ENCODE peak calls at places on chromosomes 5 and 9, in five cellular contexts. E is esophagus squamous epithelium, M is H9, J is tibial artery, U is left lung. Q is an unnamed sample.

GRCh38 chr9:91803970-91804752 is 145.9 kb downstream of the ROR2 start:
- DNase-seq in E (no peak), M (no peak), J (no peak), U (no peak), Q (no peak)

GRCh38 chr5:73301208-73302088 is 128.5 kb downstream of the TMEM174 start:
- DNase-seq in E (no peak), M (no peak), J (no peak), U (no peak), Q (no peak)

GRCh38 chr5:160463775-160464465 is 42.3 kb downstream of the PTTG1 start:
- DNase-seq in E (no peak), M (no peak), J (no peak), U (no peak), Q (no peak)

GRCh38 chr5:78562001-78562400 is 86.6 kb downstream of the LHFPL2 start:
- DNase-seq in E (no peak), M (peak; percentile 10), J (no peak), U (no peak), Q (no peak)

GRCh38 chr5:1725641-1726468 is 73.8 kb downstream of the MRPL36 start:
- DNase-seq in E (no peak), M (peak; percentile 54), J (peak; percentile 47), U (peak; percentile 28), Q (no peak)

GRCh38 chr9:122228191-122228905 is 409 bp downstream of the LHX6 start:
- DNase-seq in E (no peak), M (no peak), J (no peak), U (no peak), Q (no peak)

GRCh38 chr9:3662671-3663070 is 136.9 kb upstream of the RFX3 start:
- DNase-seq in E (no peak), M (no peak), J (no peak), U (no peak), Q (no peak)

GRCh38 chr5:6819521-6819920 is 106.3 kb downstream of the TENT4A start:
- DNase-seq in E (no peak), M (no peak), J (no peak), U (no peak), Q (no peak)

GRCh38 chr5:148922606-148923005 is 96.2 kb downstream of the ADRB2 start:
- DNase-seq in E (no peak), M (no peak), J (no peak), U (no peak), Q (no peak)

GRCh38 chr5:52685621-52686370 is 101.9 kb upstream of the ITGA1 start:
- DNase-seq in E (no peak), M (no peak), J (no peak), U (no peak), Q (no peak)

GRCh38 chr5:135466178-135467050 is 14.3 kb upstream of the TIFAB start:
- DNase-seq in E (no peak), M (peak; percentile 86), J (peak; percentile 81), U (peak; percentile 77), Q (peak; percentile 45)

GRCh38 chr5:135238622-135239460 is 160.2 kb downstream of the MACROH2A1 start:
- DNase-seq in E (no peak), M (peak; percentile 23), J (peak; percentile 39), U (no peak), Q (peak; percentile 37)

GRCh38 chr5:139664273-139664693 is 16.1 kb downstream of the CXXC5 start:
- DNase-seq in E (no peak), M (no peak), J (peak; percentile 83), U (peak; percentile 90), Q (no peak)

GRCh38 chr9:99222416-99223280 is 566 bp downstream of the SEC61B start:
- DNase-seq in E (no peak), M (no peak), J (no peak), U (no peak), Q (no peak)

GRCh38 chr5:140823475-140823874 is 2.1 kb downstream of the PCDHA5 start:
- DNase-seq in E (no peak), M (no peak), J (no peak), U (no peak), Q (no peak)

GRCh38 chr9:34612788-34613390 is 992 bp upstream of the RPP25L start:
- DNase-seq in E (no peak), M (peak; percentile 86), J (peak; percentile 85), U (peak; percentile 80), Q (peak; percentile 73)

GRCh38 chr5:96322865-96323264 is 110.2 kb downstream of the PCSK1 start:
- DNase-seq in E (no peak), M (no peak), J (no peak), U (no peak), Q (no peak)

GRCh38 chr5:16721151-16722102 is 104.6 kb upstream of the RETREG1 start:
- DNase-seq in E (no peak), M (no peak), J (no peak), U (no peak), Q (no peak)

GRCh38 chr5:151742870-151743294 is 15.5 kb downstream of the ATOX1 start:
- DNase-seq in E (no peak), M (peak; percentile 67), J (no peak), U (no peak), Q (no peak)

GRCh38 chr5:16669776-16670175 is 53.0 kb upstream of the RETREG1 start:
- DNase-seq in E (no peak), M (no peak), J (no peak), U (no peak), Q (no peak)

GRCh38 chr5:6393596-6394194 is 15.3 kb upstream of the MED10 start:
- DNase-seq in E (no peak), M (no peak), J (no peak), U (no peak), Q (no peak)

GRCh38 chr5:79850316-79850822 is 140.7 kb downstream of the MTX3 start:
- DNase-seq in E (no peak), M (no peak), J (no peak), U (no peak), Q (no peak)

GRCh38 chr5:180138976-180139730 is 67.6 kb upstream of the RNF130 start:
- DNase-seq in E (no peak), M (no peak), J (no peak), U (no peak), Q (peak; percentile 1)

GRCh38 chr5:32612134-32612888 is 27.0 kb downstream of the SUB1 start:
- DNase-seq in E (no peak), M (no peak), J (no peak), U (peak; percentile 36), Q (no peak)

GRCh38 chr5:22678886-22679285 is 174.3 kb downstream of the CDH12 start:
- DNase-seq in E (no peak), M (no peak), J (no peak), U (no peak), Q (no peak)

GRCh38 chr9:132129535-132129934 is 32.3 kb upstream of the NTNG2 start:
- DNase-seq in E (no peak), M (no peak), J (no peak), U (no peak), Q (no peak)

GRCh38 chr5:98568336-98568735 is 205.1 kb upstream of the RGMB start:
- DNase-seq in E (no peak), M (no peak), J (no peak), U (no peak), Q (no peak)

GRCh38 chr5:148843510-148844318 is 17.3 kb downstream of the ADRB2 start:
- DNase-seq in E (no peak), M (no peak), J (no peak), U (no peak), Q (no peak)

GRCh38 chr9:88218721-88219120 is 80.4 kb upstream of the SPATA31C2 start:
- DNase-seq in E (no peak), M (no peak), J (no peak), U (no peak), Q (no peak)
- H3K27ac ChIP-seq in E (no peak overlapping the region), M (no peak overlapping the region), J (no peak overlapping the region), U (no peak overlapping the region), Q (no peak overlapping the region)

GRCh38 chr9:136197930-136198604 is 6.9 kb downstream of the LHX3 start:
- DNase-seq in E (no peak), M (no peak), J (no peak), U (no peak), Q (no peak)

GRCh38 chr9:136199391-136200288 is 5.3 kb downstream of the LHX3 start:
- DNase-seq in E (no peak), M (no peak), J (no peak), U (no peak), Q (no peak)

GRCh38 chr9:136197372-136197875 is 7.5 kb downstream of the LHX3 start:
- DNase-seq in E (no peak), M (no peak), J (no peak), U (no peak), Q (no peak)

GRCh38 chr9:136200424-136200823 is 4.5 kb downstream of the LHX3 start:
- DNase-seq in E (no peak), M (no peak), J (no peak), U (no peak), Q (no peak)

DNA sequence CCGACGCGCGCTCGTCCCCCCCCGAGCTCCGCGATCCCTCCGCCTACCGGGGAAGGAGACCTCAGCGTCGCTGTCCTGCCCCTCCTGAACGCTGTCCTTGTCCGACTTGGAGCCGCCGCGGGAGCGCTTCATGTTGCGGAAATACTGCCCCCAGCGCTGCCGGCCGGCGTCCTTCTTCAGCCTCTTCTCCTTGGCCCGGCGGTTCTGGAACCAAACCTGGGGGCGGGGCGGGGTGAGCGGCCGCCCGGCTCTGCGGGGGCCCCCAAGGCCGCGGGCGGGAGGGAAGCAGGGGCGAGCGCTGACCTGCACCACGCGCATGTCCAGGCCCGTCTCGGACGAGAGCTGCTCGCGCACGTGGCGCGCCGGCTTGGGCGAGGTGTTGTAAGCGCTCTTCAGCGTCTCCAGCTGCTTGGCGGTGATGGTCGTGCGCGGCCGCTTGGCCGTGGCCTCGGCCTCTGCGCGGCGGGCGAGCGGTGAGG is 6.3 kb downstream of the LHX3 start:
- DNase-seq in E (no peak), M (no peak), J (no peak), U (no peak), Q (no peak)
- H3K27me3 ChIP-seq in E (peaks cover 65% of the 10 kb centered on the region), M (peaks cover 88% of the 10 kb centered on the region), J (no peaks in the 10 kb centered on the region), U (peaks cover 96% of the 10 kb centered on the region), Q (peaks cover 20% of the 10 kb centered on the region)

DNA sequence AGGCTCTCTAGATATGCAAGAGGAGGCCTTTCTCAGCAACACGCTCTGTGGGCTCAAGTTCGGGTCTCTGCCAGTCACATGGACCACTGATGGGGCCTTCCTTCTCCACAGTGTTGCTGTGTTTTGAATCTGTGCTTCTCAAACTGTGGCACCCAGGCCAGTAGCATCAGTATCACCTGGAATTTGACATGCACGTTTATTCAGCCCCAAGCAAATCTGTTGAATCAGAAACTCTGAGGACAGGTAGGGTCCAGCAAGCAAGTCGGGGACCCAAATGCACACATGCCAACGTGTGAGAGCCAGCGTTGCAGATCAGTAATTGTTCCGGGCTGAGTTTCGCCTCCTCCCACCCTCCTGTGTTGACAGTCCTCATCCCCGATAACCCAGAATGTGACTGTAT is 502.6 kb downstream of the IRX1 start:
- DNase-seq in E (no peak), M (no peak), J (no peak), U (no peak), Q (no peak)
- H3K4me1 ChIP-seq in E (no peaks in the 10 kb centered on the region), M (no peaks in the 10 kb centered on the region), J (no peaks in the 10 kb centered on the region), U (no peaks in the 10 kb centered on the region), Q (no peaks in the 10 kb centered on the region)

GRCh38 chr9:110555971-110556370 is 23.6 kb downstream of the SVEP1 start:
- DNase-seq in E (no peak), M (no peak), J (peak; percentile 76), U (no peak), Q (peak; percentile 46)

GRCh38 chr9:110559869-110560268 is 19.7 kb downstream of the SVEP1 start:
- DNase-seq in E (no peak), M (no peak), J (no peak), U (no peak), Q (no peak)

DNA sequence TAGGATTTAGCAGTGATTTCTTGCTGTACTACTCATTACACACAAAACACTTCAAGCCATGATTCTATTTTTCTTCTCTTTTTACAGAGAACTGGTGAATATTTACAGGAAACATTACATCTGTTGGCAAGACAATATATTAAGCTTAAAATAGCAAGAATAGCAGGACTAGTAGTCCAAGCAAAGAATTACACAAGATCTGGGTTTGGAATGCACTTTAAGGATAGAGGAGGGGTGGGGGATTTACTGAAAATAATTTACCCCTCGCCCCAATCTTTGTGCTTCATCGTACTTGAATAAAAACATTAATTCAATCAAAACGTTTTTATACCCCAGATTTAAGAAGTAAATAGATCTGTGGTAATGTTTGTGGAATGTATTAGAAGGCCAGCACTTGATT is 24.0 kb downstream of the SVEP1 start:
- DNase-seq in E (no peak), M (no peak), J (no peak), U (no peak), Q (no peak)
- H3K27ac ChIP-seq in E (no peak overlapping the region), M (no peak overlapping the region), J (peak overlapping the region; percentile 42), U (peak overlapping the region; percentile 23), Q (peak overlapping the region; percentile 56)

Q was measured in breast epithelium.